ENCODE peak calls at places on chromosomes 5 and 9, in eight cellular contexts. L, P, Q, N, R, Y, T and M are unnamed samples.

GRCh38 chr9:123003467-123003866 is 30.0 kb upstream of the GPR21 start:
- DNase-seq in Q (no peak), Y (no peak), T (no peak), P (peak; percentile 57), R (no peak), L (no peak), N (no peak), M (peak; percentile 6)

GRCh38 chr5:82749453-82749852 is 327.7 kb downstream of the TMEM167A start:
- DNase-seq in R (no peak), P (peak; percentile 32), T (no peak), N (no peak), Y (no peak), Q (no peak), L (peak; percentile 4), M (no peak)

GRCh38 chr5:158464383-158464782 is 605.4 kb upstream of the CLINT1 start:
- DNase-seq in R (no peak), Q (no peak), N (no peak), P (no peak), T (no peak), L (no peak), Y (no peak), M (no peak)

GRCh38 chr9:18623201-18623600 is 149.2 kb downstream of the ADAMTSL1 start:
- DNase-seq in L (no peak), P (no peak), T (no peak), Q (no peak), Y (no peak), N (no peak), R (no peak), M (no peak)

GRCh38 chr5:168793844-168794837 is 215.0 kb upstream of the PANK3 start:
- DNase-seq in P (peak; percentile 84), R (no peak), Q (no peak), N (no peak), L (no peak), Y (no peak), T (no peak), M (no peak)

GRCh38 chr9:137077010-137077747 is at the start of gene UAP1L1:
- DNase-seq in P (peak; percentile 57), L (peak; percentile 26), Q (peak; percentile 75), Y (peak; percentile 84), N (peak; percentile 87), T (peak; percentile 63), R (peak; percentile 80), M (no peak)

GRCh38 chr5:95130951-95131350 is 153.9 kb downstream of the MCTP1 start:
- DNase-seq in T (no peak), Q (no peak), Y (no peak), N (no peak), P (peak; percentile 8), L (no peak), R (peak; percentile 57), M (no peak)

GRCh38 chr5:180605554-180606214 is 14.4 kb upstream of the SCGB3A1 start:
- DNase-seq in Y (peak; percentile 60), N (peak; percentile 34), L (peak; percentile 62), P (peak; percentile 32), R (no peak), T (peak; percentile 49), Q (peak; percentile 63), M (peak; percentile 23)

GRCh38 chr9:117034862-117035261 is 347.8 kb downstream of the TRIM32 start:
- DNase-seq in Q (peak; percentile 79), Y (no peak), T (no peak), L (peak; percentile 34), R (no peak), P (peak; percentile 1), N (no peak), M (no peak)

GRCh38 chr5:17772232-17772631 is 138.0 kb downstream of the TAF11L14 start:
- DNase-seq in T (no peak), Y (no peak), Q (no peak), R (no peak), N (no peak), L (no peak), P (no peak), M (no peak)

GRCh38 chr5:142087920-142088679 is 20.5 kb upstream of the NDFIP1 start:
- DNase-seq in T (no peak), R (no peak), N (no peak), Q (no peak), L (no peak), P (no peak), Y (no peak), M (no peak)

GRCh38 chr5:10825897-10826644 is 65.0 kb upstream of the DAP start:
- DNase-seq in N (no peak), P (no peak), L (no peak), Q (no peak), T (no peak), Y (no peak), R (no peak), M (no peak)

GRCh38 chr9:134216449-134216951 is 52.1 kb upstream of the RNU6ATAC start:
- DNase-seq in P (no peak), N (no peak), T (no peak), Y (no peak), Q (no peak), R (no peak), L (no peak), M (no peak)
- H3K27ac ChIP-seq in P (no peak overlapping the region), N (peak overlapping the region; percentile 25), T (no peak overlapping the region), Y (peak overlapping the region; percentile 73), Q (no peak overlapping the region), R (no peak overlapping the region), L (no peak overlapping the region), M (peak overlapping the region; percentile 94)

GRCh38 chr5:79516986-79517385 is 3.1 kb upstream of the HOMER1 start:
- DNase-seq in L (no peak), R (no peak), Y (no peak), T (no peak), N (no peak), P (no peak), Q (no peak), M (no peak)

GRCh38 chr5:79513519-79514390 is at the start of gene HOMER1:
- DNase-seq in R (peak; percentile 82), T (peak; percentile 80), N (peak; percentile 60), Y (peak; percentile 74), L (peak; percentile 67), Q (peak; percentile 92), P (peak; percentile 80), M (peak; percentile 36)

GRCh38 chr5:79512692-79513518 is 1.0 kb downstream of the HOMER1 start:
- DNase-seq in R (peak; percentile 15), Y (no peak), L (peak; percentile 35), P (peak; percentile 54), N (no peak), T (no peak), Q (peak; percentile 41), M (no peak)

GRCh38 chr5:79511945-79512493 is 1.9 kb downstream of the HOMER1 start:
- DNase-seq in N (no peak), T (no peak), Q (peak; percentile 46), L (no peak), R (no peak), Y (no peak), P (no peak), M (no peak)

DNA sequence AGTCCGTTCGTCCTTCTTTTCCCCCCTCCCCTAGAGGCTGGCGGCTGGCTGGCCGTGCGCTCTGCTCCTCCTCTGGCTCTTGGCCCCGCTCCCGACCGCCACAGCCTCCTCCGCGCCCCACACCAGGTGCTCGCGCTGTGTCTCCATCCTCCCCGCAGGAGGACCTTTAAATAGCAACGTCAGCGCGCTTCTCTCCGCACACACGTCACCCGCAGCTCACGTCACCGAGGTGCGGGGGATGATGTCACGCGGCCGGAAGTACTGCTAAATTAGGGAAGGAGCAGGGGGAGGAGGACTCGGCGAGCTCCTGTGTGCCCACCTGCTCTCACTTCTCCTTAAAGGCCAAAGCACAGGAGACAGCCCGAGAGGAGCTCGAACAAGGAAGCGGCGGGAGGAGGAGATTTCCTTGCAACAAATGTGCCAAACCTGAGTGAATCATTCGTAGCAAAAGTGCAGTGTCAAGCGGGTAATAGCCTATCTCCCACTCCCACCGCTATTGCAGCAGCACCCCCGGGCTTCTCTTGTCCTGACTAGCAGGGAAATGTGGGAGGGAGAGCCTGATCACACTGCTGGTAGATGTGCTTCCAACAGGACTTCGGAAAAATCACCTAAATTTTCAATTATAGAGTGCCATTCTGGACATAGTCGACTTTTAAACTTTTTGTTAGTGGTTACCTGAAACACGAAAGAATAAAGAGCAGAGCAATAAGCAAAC is 614 bp upstream of the HOMER1 start:
- DNase-seq in Q (peak; percentile 95), P (peak; percentile 97), L (peak; percentile 81), T (peak; percentile 89), R (peak; percentile 91), N (peak; percentile 95), Y (peak; percentile 93), M (peak; percentile 79)
- H3K4me3 ChIP-seq in Q (peak overlapping the region; percentile 93), P (peak overlapping the region; percentile 76), L (peak overlapping the region; percentile 91), T (peak overlapping the region; percentile 69), R (peak overlapping the region; percentile 85), N (peak overlapping the region; percentile 95), Y (peak overlapping the region; percentile 70), M (peak overlapping the region; percentile 66)

GRCh38 chr5:154540600-154540999 is 62.6 kb upstream of the HAND1 start:
- DNase-seq in N (no peak), R (no peak), Q (no peak), T (no peak), Y (no peak), L (no peak), P (no peak), M (no peak)

GRCh38 chr5:154543380-154543779 is 65.4 kb upstream of the HAND1 start:
- DNase-seq in R (no peak), Q (no peak), P (peak; percentile 44), Y (no peak), T (no peak), L (no peak), N (no peak), M (no peak)

GRCh38 chr5:154542000-154542399 is 64.0 kb upstream of the HAND1 start:
- DNase-seq in Y (no peak), L (no peak), Q (no peak), R (no peak), P (no peak), T (no peak), N (no peak), M (no peak)

GRCh38 chr5:154542581-154542980 is 64.6 kb upstream of the HAND1 start:
- DNase-seq in N (no peak), Q (no peak), T (no peak), P (no peak), R (no peak), Y (no peak), L (no peak), M (no peak)

DNA sequence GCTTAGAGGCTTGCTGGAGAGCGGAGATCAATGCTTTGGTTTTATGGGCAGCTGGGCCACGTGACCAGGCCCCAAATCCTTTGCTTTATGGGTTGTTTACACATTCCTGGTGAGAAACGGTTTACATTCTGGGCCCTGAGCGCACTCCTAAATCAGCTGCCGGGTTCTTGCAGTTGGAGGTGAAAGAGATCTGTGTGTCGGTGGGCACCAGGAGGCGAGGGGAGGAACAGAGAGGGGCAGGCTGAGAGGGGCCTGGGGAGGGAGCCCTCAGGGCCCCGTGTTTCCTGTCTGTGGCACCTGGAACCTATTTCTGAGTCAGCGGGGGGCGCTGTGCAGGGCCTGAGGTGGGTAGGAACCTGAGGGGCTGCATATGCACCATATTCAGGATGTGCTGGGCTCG is 63.5 kb upstream of the HAND1 start:
- DNase-seq in R (no peak), N (no peak), T (no peak), Y (no peak), P (no peak), L (peak; percentile 5), Q (no peak), M (no peak)
- TF ChIP-seq CTCF in R (no peak), N (no peak), T (no peak), Y (no peak), P (no peak), L (peak; percentile 65), Q (no peak), M (no peak)

DNA sequence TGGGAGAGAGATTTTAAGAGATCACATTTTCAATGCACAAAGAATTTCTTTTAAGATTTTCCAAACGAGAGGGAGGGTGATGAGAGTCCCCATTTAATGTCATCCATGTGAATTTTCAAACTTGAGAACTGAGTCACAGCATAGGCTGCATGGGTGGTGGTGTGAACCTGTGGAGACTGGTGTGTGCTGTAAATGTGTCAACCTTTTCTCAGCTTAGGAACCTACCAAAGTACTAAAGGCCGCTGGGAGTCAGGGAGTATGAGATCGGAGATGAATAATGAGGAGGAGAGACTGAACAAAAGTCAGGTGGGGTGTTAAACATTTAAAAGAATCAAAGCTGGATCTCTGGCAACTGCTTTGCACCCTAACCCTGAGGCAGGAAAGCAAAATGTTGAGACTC is 7.5 kb downstream of the ALDH1A1 start:
- DNase-seq in T (no peak), P (no peak), N (no peak), R (no peak), Y (no peak), Q (no peak), L (no peak), M (no peak)
- H3K27ac ChIP-seq in T (no peak overlapping the region), P (no peak overlapping the region), N (no peak overlapping the region), R (no peak overlapping the region), Y (no peak overlapping the region), Q (no peak overlapping the region), L (no peak overlapping the region), M (no peak overlapping the region)